ENCODE peak calls at places on chromosomes 6 and 20, in eight cellular contexts. H is progenitor cell of endocrine pancreas, G is hepatic stellate cell, Q is Calu3, C is H7, N is adipocyte, P is mammary epithelial cell, R is substantia nigra. L is an unnamed sample.

GRCh38 chr20:24777746-24778145 is 171.3 kb upstream of the CST7 start:
- DNase-seq in Q (no peak), P (no peak), C (no peak), H (no peak), G (no peak), R (no peak), N (no peak), L (no peak)

GRCh38 chr20:57459897-57460663 is 64.9 kb downstream of the CTCFL start:
- DNase-seq in H (no peak), G (no peak), R (no peak), Q (no peak), N (no peak), P (no peak), C (no peak), L (no peak)

GRCh38 chr6:163984446-163984936 is 570.0 kb downstream of the QKI start:
- DNase-seq in G (no peak), P (no peak), N (no peak), R (no peak), C (no peak), Q (no peak), H (no peak), L (no peak)

GRCh38 chr20:49610701-49611538 is 43.0 kb upstream of the PTGIS start:
- DNase-seq in H (peak), G (peak), C (peak), N (peak), P (peak), Q (peak), R (peak), L (no peak)

GRCh38 chr20:53654932-53655674 is 61.5 kb upstream of the ZNF217 start:
- DNase-seq in H (no peak), C (no peak), Q (peak), R (no peak), P (no peak), N (no peak), G (no peak), L (peak)

GRCh38 chr6:137823826-137824501 is 43.1 kb upstream of the TNFAIP3 start:
- DNase-seq in Q (no peak), N (peak), P (peak), G (peak), H (no peak), R (no peak), C (no peak), L (no peak)

GRCh38 chr20:17626217-17627007 is 55.6 kb downstream of the RRBP1 start:
- DNase-seq in P (no peak), H (no peak), C (peak), N (no peak), Q (no peak), G (no peak), R (no peak), L (no peak)

GRCh38 chr6:148538251-148539190 is 195.9 kb downstream of the SASH1 start:
- DNase-seq in H (no peak), N (no peak), Q (no peak), R (peak), G (peak), P (no peak), C (no peak), L (no peak)

GRCh38 chr6:75402296-75402695 is 91.3 kb downstream of the FILIP1 start:
- DNase-seq in Q (no peak), C (no peak), R (no peak), N (peak), P (peak), H (no peak), G (peak), L (peak)

GRCh38 chr6:144141470-144141869 is 8.8 kb upstream of the STX11 start:
- DNase-seq in G (no peak), C (no peak), H (no peak), R (no peak), Q (no peak), P (no peak), N (no peak), L (no peak)

GRCh38 chr6:152341596-152341995 is 295.6 kb downstream of the SYNE1 start:
- DNase-seq in G (no peak), Q (no peak), R (no peak), C (no peak), N (no peak), P (no peak), H (no peak), L (no peak)

GRCh38 chr6:29602564-29603361 is 17.8 kb downstream of the OR2H2 start:
- DNase-seq in Q (peak), H (no peak), P (no peak), G (peak), R (no peak), N (peak), C (peak), L (no peak)

GRCh38 chr20:32537657-32538525 is 47.2 kb downstream of the NOL4L start:
- DNase-seq in H (no peak), C (peak), P (no peak), R (no peak), Q (peak), N (no peak), G (no peak), L (no peak)

GRCh38 chr20:33180169-33180568 is 12.2 kb downstream of the BPIFA2 start:
- DNase-seq in N (no peak), Q (no peak), H (no peak), C (no peak), R (no peak), P (no peak), G (no peak), L (no peak)

GRCh38 chr6:45206793-45207492 is 121.2 kb upstream of the RUNX2 start:
- DNase-seq in H (no peak), R (no peak), C (no peak), Q (no peak), N (no peak), P (no peak), G (no peak), L (no peak)

GRCh38 chr6:33073431-33073871 is at the start of gene HLA-DPA1:
- DNase-seq in C (peak), G (peak), H (no peak), Q (peak), N (peak), R (no peak), P (peak), L (peak)